ENCODE peak calls at places on chromosome 7, in nine cellular contexts. I is kidney; A is left ventricle myocardium inferior; S is bronchial epithelial cell; K is stimulated activated CD4-positive, alpha-beta T cell treated with anti-CD3 and anti-CD28 coated beads, Interleukin-4, amount 100 ng/mL, for 4 hours; Y is iPS-NIHi11; O is upper lobe of right lung; B is hypothalamus; C is GM12891. U is an unnamed sample.

GRCh38 chr7:142412551-142413193 is 154.8 kb upstream of the PRSS58 start:
- DNase-seq in I (no peak), S (peak; percentile 61), Y (peak; percentile 77), K (peak; percentile 18), O (no peak), C (peak; percentile 27), B (no peak), A (no peak), U (peak; percentile 72)

GRCh38 chr7:74683799-74684198 is 26.3 kb downstream of the GTF2I start:
- DNase-seq in A (no peak), C (no peak), O (no peak), B (no peak), K (no peak), I (no peak), S (no peak), Y (no peak), U (no peak)

GRCh38 chr7:28865494-28866257 is 92.5 kb downstream of the TRIL start:
- DNase-seq in I (no peak), A (no peak), Y (no peak), C (no peak), O (no peak), S (no peak), B (no peak), K (no peak), U (no peak)

GRCh38 chr7:33379891-33380525 is 250.6 kb downstream of the BBS9 start:
- DNase-seq in K (no peak), A (no peak), O (no peak), Y (no peak), S (peak; percentile 2), I (no peak), C (no peak), B (no peak), U (no peak)

GRCh38 chr7:13279854-13280435 is 592.5 kb downstream of the ARL4A start:
- DNase-seq in B (no peak), S (peak; percentile 29), C (no peak), Y (no peak), O (no peak), I (no peak), A (no peak), K (no peak), U (no peak)

GRCh38 chr7:155285423-155286220 is 12.1 kb upstream of the INSIG1 start:
- DNase-seq in O (no peak), C (no peak), B (no peak), Y (no peak), S (no peak), K (no peak), A (no peak), I (no peak), U (no peak)

GRCh38 chr7:134710854-134711624 is 64.4 kb downstream of the BPGM start:
- DNase-seq in A (no peak), K (peak; percentile 11), B (no peak), C (no peak), S (peak; percentile 33), I (no peak), Y (no peak), O (no peak), U (no peak)

GRCh38 chr7:5567810-5568209 is 144.2 kb upstream of the TNRC18 start:
- DNase-seq in K (no peak), S (no peak), B (no peak), O (no peak), Y (no peak), I (no peak), C (no peak), A (no peak), U (no peak)

GRCh38 chr7:94062372-94062771 is 58.2 kb upstream of the BET1 start:
- DNase-seq in C (no peak), Y (no peak), K (no peak), O (no peak), A (no peak), B (no peak), I (no peak), S (no peak), U (no peak)

GRCh38 chr7:76396039-76396732 is 13.3 kb downstream of the SSC4D start:
- DNase-seq in B (no peak), K (no peak), O (no peak), I (no peak), A (no peak), C (no peak), Y (peak; percentile 79), S (no peak), U (no peak)

GRCh38 chr7:133837248-133837647 is 289.9 kb upstream of the LRGUK start:
- DNase-seq in S (no peak), Y (no peak), O (no peak), A (no peak), K (no peak), B (no peak), I (no peak), C (no peak), U (no peak)

GRCh38 chr7:11607676-11608075 is 224.3 kb downstream of the THSD7A start:
- DNase-seq in C (no peak), B (no peak), Y (no peak), O (no peak), A (peak; percentile 20), S (no peak), K (no peak), I (no peak), U (no peak)

GRCh38 chr7:128381161-128381821 is 19.8 kb upstream of the PRRT4 start:
- DNase-seq in S (peak; percentile 85), A (peak; percentile 46), K (peak; percentile 32), Y (peak; percentile 80), I (no peak), C (peak; percentile 57), O (no peak), B (no peak), U (peak; percentile 81)